ENCODE peak calls at places on chromosomes 6 and 20, in ten cellular contexts. U is neural progenitor cell, E is hepatocyte, S is WTC11, H is bronchial epithelial cell, M is foreskin fibroblast, R is retinal pigment epithelial cell, V is sigmoid colon, F is endothelial cell, Y is endodermal cell. G is an unnamed sample.

GRCh38 chr20:5077761-5078387 is 41.9 kb downstream of the PCNA start:
- DNase-seq in E (no peak), H (no peak), M (no peak), Y (no peak), U (no peak), V (no peak), R (no peak), S (no peak), F (no peak), G (no peak)

GRCh38 chr20:64099086-64099786 is 8.1 kb downstream of the NPBWR2 start:
- DNase-seq in Y (no peak), H (no peak), S (no peak), U (no peak), M (no peak), V (no peak), E (no peak), R (no peak), F (no peak), G (no peak)

GRCh38 chr6:161792887-161793286 is 519.0 kb upstream of the AGPAT4 start:
- DNase-seq in H (no peak), E (no peak), U (no peak), Y (no peak), M (no peak), S (no peak), R (no peak), V (no peak), F (no peak), G (no peak)

GRCh38 chr6:90364846-90365401 is 68.3 kb upstream of the BACH2 start:
- DNase-seq in M (no peak), H (peak; percentile 57), U (no peak), S (no peak), R (no peak), F (no peak), E (no peak), V (no peak), Y (no peak), G (no peak)

GRCh38 chr6:494394-494793 is 102.8 kb downstream of the IRF4 start:
- DNase-seq in H (no peak), R (no peak), U (no peak), F (no peak), Y (no peak), E (no peak), M (no peak), S (no peak), V (no peak), G (no peak)

GRCh38 chr6:157097255-157097936 is 225.9 kb downstream of the TMEM242 start:
- DNase-seq in E (no peak), H (no peak), Y (no peak), U (peak; percentile 68), V (no peak), S (no peak), M (no peak), F (no peak), R (no peak), G (no peak)

GRCh38 chr6:93299622-93300021 is 119.7 kb downstream of the EPHA7 start:
- DNase-seq in U (no peak), M (no peak), Y (no peak), R (no peak), H (no peak), S (no peak), F (no peak), V (no peak), E (no peak), G (no peak)

GRCh38 chr20:47603260-47603659 is 101.6 kb downstream of the NCOA3 start:
- DNase-seq in Y (no peak), M (no peak), S (no peak), E (no peak), H (no peak), V (no peak), R (no peak), F (no peak), U (no peak), G (no peak)

DNA sequence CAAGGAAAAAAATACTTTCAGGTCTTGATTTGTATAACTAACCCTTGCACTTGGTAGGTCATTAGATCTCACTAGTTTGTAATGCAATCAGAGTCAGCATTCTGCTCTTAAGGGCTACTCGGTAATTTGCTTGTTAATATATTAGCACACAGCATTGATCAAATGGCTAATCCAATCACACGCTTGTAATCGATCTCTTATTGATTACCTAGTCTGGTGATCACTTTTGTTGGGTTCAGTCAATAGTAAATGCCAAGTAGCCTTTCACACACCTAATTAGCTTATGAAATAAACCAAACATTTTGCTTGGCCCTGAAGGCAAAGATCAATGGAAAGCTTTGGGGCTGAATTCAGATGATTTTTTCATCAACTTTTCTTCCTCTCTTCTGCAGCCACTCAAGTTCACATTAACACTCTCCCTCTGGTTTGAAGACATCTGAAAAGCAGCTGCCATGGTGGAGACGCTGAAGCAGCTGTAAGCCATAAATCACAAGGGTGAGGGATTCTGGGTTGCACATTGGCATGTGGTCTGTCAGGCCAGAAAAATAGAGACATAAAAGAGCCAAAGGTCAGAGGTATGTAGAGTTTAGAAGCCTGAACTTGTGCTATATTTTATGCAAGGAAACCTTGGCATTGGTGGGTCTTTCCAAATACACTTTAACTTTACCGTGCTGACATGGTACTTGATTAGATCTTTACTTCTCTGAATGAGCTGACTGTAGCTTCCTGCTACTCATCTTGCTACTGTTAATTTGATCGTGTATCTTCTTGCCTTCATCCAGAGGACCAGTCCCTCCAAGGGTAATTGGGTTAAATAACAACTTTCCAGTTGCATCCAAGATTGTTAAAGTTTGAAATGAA is 234.4 kb downstream of the SIM1 start:
- DNase-seq in R (no peak), H (no peak), E (no peak), U (no peak), S (no peak), F (no peak), V (no peak), Y (no peak), M (no peak), G (no peak)
- TF ChIP-seq CTCF in R (no peak), H (no peak), E (no peak), U (no peak), S (no peak), F (no peak), V (no peak), Y (no peak), M (no peak), G (no peak)

GRCh38 chr20:1824177-1824576 is 71.0 kb upstream of the SIRPA start:
- DNase-seq in Y (no peak), H (no peak), M (no peak), V (no peak), U (no peak), E (no peak), F (no peak), R (no peak), S (no peak), G (no peak)

GRCh38 chr20:1823421-1823892 is 71.8 kb upstream of the SIRPA start:
- DNase-seq in V (peak; percentile 35), F (no peak), U (no peak), H (no peak), S (no peak), R (no peak), E (no peak), Y (no peak), M (no peak), G (no peak)

GRCh38 chr20:1824834-1825233 is 70.4 kb upstream of the SIRPA start:
- DNase-seq in M (no peak), E (no peak), Y (no peak), S (no peak), U (no peak), F (no peak), H (no peak), R (no peak), V (no peak), G (no peak)

GRCh38 chr20:1820137-1821074 is 74.8 kb upstream of the SIRPA start:
- DNase-seq in S (no peak), M (peak; percentile 56), R (no peak), E (no peak), F (no peak), Y (no peak), V (no peak), H (peak; percentile 74), U (no peak), G (no peak)

DNA sequence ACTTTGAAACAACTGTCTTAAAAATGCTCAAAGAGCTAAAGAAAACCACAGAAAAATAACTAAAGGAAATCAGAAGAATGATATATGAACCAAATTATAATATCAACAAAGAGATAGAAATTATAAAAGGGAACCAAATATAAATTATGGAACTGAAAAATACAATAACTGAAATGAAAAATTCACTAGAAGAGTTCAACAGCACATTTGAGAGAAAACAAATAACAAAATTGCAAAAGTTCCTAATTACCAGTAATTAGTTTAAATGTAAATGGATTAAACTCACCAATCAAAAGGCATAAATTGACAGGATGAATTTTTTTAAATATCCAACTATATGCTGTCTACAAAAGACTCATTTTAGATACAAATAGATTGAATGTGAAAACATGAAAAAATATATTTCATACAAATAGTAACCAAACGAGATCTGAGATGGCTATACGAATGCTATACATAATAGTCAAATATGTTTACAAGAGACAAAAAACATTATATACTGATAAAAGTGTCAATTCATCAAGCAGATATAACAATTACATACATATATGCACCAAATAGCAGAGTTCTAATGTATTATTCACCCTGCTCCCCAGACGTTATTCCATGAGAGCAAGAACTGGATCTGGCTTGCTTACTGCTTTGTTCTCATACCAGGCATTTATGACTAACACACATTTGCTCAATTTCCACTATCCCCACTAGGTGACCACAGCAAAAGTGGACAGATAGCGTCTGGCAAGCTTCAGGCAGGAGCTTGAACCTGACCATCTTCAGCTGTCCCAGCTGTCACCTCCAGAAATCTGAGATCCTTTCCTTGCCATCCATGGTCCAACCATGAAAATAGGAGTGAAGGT is 72.4 kb upstream of the SIRPA start:
- DNase-seq in E (no peak), H (peak; percentile 77), V (no peak), Y (no peak), U (no peak), F (no peak), S (no peak), M (no peak), R (no peak), G (no peak)
- TF ChIP-seq CTCF in E (no peak), H (no peak), V (no peak), Y (peak; percentile 19), U (no peak), F (peak; percentile 20), S (no peak), M (no peak), R (peak; percentile 11), G (no peak)

DNA sequence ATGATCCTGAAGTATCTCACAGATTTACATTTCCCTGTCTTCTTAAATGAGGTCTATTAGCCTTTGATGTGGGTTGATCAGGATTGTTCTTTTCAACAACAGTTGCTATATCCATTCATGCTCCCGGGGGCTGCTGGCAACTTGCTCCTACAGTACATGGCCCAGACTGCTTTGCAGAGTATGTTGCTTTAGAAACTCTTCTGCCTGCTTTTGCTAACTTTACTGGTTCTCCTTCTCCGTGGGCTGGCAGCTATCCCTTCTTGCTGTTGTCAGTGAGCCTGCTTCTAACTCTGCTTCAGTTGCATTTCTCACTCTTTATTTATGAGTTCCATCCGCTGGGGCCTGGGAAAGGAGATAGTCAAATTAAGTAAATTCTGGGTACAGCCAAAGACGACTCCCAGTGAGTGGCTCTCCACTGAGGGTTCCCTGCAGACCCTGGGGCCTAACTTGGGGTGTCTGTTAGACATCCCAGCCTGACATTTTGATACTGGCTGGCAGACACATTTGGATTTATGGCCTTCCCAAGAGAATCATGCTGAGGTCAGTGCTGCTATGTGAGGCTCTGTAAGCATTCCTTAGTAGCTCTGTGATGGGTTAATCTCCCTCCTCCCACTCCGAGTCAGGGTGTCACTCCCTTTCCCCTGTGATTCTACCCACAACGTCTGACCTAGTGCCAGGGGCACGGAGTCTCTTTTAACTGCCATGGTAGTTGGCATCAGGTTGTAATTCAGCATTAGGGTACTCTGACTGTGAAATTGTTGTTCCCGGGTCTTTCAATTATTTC is 73.6 kb downstream of the SLX4IP start:
- DNase-seq in V (peak; percentile 82), Y (no peak), E (peak; percentile 44), R (peak; percentile 40), M (peak; percentile 48), S (no peak), H (no peak), U (no peak), F (no peak), G (no peak)
- TF ChIP-seq CTCF in V (no peak), Y (no peak), E (no peak), R (no peak), M (no peak), S (no peak), H (no peak), U (no peak), F (no peak), G (no peak)

GRCh38 chr20:1300083-1300840 is 28.7 kb downstream of the SDCBP2 start:
- DNase-seq in M (no peak), U (no peak), V (peak; percentile 61), S (no peak), F (no peak), Y (no peak), H (no peak), E (no peak), R (no peak), G (no peak)

GRCh38 chr20:1301031-1301529 is 27.9 kb downstream of the SDCBP2 start:
- DNase-seq in Y (peak; percentile 91), F (no peak), U (peak; percentile 43), R (no peak), E (no peak), H (peak; percentile 66), M (peak; percentile 46), V (peak; percentile 40), S (no peak), G (peak; percentile 38)

GRCh38 chr20:1298888-1299511 is 29.9 kb downstream of the SDCBP2 start:
- DNase-seq in M (no peak), H (no peak), S (no peak), Y (no peak), R (no peak), U (no peak), E (no peak), V (peak; percentile 37), F (no peak), G (no peak)

GRCh38 chr20:1298166-1298565 is 30.8 kb downstream of the SDCBP2 start:
- DNase-seq in Y (no peak), H (no peak), M (no peak), F (no peak), U (no peak), E (no peak), V (no peak), S (no peak), R (no peak), G (no peak)

GRCh38 chr20:1299522-1299921 is 29.4 kb downstream of the SDCBP2 start:
- DNase-seq in F (peak; percentile 27), V (peak; percentile 38), S (peak; percentile 79), U (peak; percentile 45), Y (peak; percentile 85), R (no peak), E (no peak), H (no peak), M (no peak), G (peak; percentile 40)
- TF ChIP-seq CTCF in F (peak; percentile 28), V (no peak), S (peak; percentile 38), U (peak; percentile 45), Y (peak; percentile 73), R (peak; percentile 26), E (no peak), H (peak; percentile 32), M (no peak), G (no peak)